ENCODE peak calls at places on chromosomes 1 and 21, in four cellular contexts. S is fibroblast of lung, A is retinal pigment epithelial cell, Q is mammary epithelial cell. K is an unnamed sample.

GRCh38 chr21:40388046-40388445 is 458.9 kb downstream of the DSCAM start:
- DNase-seq in A (no peak), Q (no peak), S (no peak), K (no peak)

GRCh38 chr1:110106013-110106941 is 6.0 kb upstream of the UBL4B start:
- DNase-seq in S (peak), Q (peak), A (no peak), K (no peak)

GRCh38 chr1:207006914-207007313 is 25.6 kb downstream of the C1orf116 start:
- DNase-seq in S (no peak), Q (peak), A (no peak), K (no peak)

GRCh38 chr1:210915890-210916507 is 217.9 kb downstream of the KCNH1 start:
- DNase-seq in A (no peak), S (no peak), Q (no peak), K (no peak)

GRCh38 chr21:34159617-34159883 is 86.2 kb downstream of the MRPS6 start:
- DNase-seq in S (no peak), Q (no peak), A (no peak), K (no peak)

GRCh38 chr1:25829046-25829445 is 9.3 kb downstream of the MTFR1L start:
- DNase-seq in S (no peak), A (no peak), Q (no peak), K (no peak)

GRCh38 chr21:44617071-44617501 is 5.2 kb downstream of the KRTAP10-8 start:
- DNase-seq in Q (no peak), S (no peak), A (no peak), K (no peak)

GRCh38 chr1:91697322-91698260 is 188.4 kb downstream of the TGFBR3 start:
- DNase-seq in Q (no peak), A (no peak), S (peak), K (peak)

GRCh38 chr1:156750932-156751723 is at the start of gene HDGF:
- DNase-seq in S (peak), Q (peak), A (no peak), K (no peak)

GRCh38 chr1:17574502-17574901 is 35.0 kb downstream of the ARHGEF10L start:
- DNase-seq in S (no peak), A (no peak), Q (no peak), K (no peak)

DNA sequence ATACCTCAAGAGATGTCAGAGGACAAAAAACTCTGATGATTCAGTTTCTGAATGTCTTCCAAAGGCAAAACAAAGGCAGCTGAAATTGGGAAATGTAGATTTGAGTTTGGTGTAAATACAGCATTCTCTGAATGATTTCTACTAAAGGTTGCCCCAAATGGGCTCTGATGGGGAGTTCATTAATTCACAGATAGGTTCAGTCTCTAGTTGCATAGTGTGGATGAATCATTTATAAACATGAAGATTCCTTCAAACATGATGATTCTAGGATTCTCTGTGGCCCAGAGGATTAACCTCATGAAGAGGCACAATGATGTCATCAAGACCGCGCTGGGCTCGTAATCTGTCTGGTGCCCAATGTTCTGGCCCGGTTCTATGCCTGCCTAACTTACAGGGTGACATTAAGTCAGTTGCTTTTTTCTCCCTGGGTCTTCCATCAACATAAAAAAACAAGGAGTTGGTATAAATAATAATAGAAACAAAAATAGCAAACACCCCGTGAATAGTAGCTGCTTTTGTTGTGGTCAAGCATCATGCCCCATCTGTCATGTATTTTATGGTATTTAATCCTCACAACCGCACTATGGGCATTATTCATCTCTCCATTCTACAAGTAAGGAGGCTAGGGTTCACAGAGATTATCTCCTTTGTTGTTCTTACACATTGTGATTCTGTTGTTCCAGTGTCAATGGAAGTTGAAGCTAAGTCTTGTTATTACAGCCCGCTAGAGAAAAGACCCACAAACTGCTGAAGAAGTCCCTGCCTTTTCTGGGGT is 509.6 kb upstream of the USP24 start:
- DNase-seq in Q (no peak), A (no peak), S (peak), K (peak)
- H3K4me3 ChIP-seq in Q (no peak), A (no peak), S (no peak), K (no peak)

DNA sequence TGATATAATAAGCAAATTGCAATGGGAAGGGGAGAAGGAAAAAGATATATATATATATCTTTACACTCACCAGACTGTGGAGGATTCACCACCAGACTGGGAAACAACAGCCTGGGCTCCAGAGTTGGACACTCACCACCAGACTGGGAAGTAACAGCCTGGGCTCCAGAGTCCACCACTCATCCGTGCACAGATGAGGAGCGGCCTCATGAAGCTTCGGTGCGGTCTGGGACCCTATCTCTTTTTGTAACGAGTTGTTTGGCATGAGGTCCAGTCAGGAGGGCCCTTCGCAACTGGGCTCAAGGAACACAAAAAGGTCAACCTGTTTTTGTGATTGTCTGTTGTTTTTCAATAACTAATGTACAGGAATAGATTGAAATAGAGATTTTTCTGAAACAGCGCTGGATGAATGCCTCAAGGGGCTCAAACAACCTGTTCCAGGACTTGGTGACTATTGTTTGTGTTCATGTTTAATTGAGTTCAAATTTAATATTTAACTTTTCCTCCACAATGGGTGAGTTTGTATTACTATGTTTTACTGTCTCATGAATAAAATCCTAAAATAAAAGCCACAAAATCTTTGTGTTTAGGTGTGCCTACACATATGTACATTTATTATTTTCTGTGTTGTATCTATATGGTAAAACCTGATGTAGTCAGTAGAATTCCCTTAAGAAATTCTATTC is 40.1 kb downstream of the S100A10 start:
- DNase-seq in S (no peak), Q (no peak), A (no peak), K (no peak)
- H3K4me3 ChIP-seq in S (no peak), Q (no peak), A (no peak), K (no peak)

GRCh38 chr1:1162597-1163537 is 10.8 kb upstream of the TTLL10 start:
- DNase-seq in S (no peak), A (no peak), Q (peak), K (no peak)
- H3K4me3 ChIP-seq in S (no peak), A (no peak), Q (peak), K (no peak)

GRCh38 chr1:104265163-104265562 is 515.5 kb downstream of the AMY1C start:
- DNase-seq in S (no peak), Q (no peak), A (no peak), K (no peak)
- H3K4me3 ChIP-seq in S (no peak), Q (no peak), A (no peak), K (no peak)

GRCh38 chr1:16047791-16048475 is 4.4 kb downstream of the CLCNKB start:
- DNase-seq in A (no peak), Q (no peak), S (no peak), K (no peak)
- H3K4me3 ChIP-seq in A (no peak), Q (no peak), S (no peak), K (no peak)

GRCh38 chr21:42523941-42524340 is 10.3 kb downstream of the SLC37A1 start:
- DNase-seq in Q (no peak), S (no peak), A (no peak), K (no peak)
- H3K4me3 ChIP-seq in Q (no peak), S (no peak), A (no peak), K (no peak)

GRCh38 chr1:85580046-85580411 is 532 bp upstream of the CCN1 start:
- DNase-seq in Q (peak), S (peak), A (no peak), K (no peak)

GRCh38 chr1:85576642-85577420 is 3.7 kb upstream of the CCN1 start:
- DNase-seq in S (peak), A (no peak), Q (peak), K (no peak)

GRCh38 chr1:85579619-85580018 is 942 bp upstream of the CCN1 start:
- DNase-seq in A (no peak), S (peak), Q (no peak), K (no peak)

GRCh38 chr1:85577421-85578320 is 2.9 kb upstream of the CCN1 start:
- DNase-seq in A (no peak), Q (peak), S (no peak), K (no peak)

GRCh38 chr1:85578321-85579295 is 2.0 kb upstream of the CCN1 start:
- DNase-seq in A (peak), Q (no peak), S (peak), K (peak)
- H3K4me3 ChIP-seq in A (peak), Q (no peak), S (peak), K (peak)

GRCh38 chr1:153611024-153611352 is 1.9 kb downstream of the S100A16 start:
- DNase-seq in S (peak), Q (peak), A (no peak), K (no peak)

GRCh38 chr1:153610334-153611023 is 2.5 kb downstream of the S100A16 start:
- DNase-seq in A (no peak), Q (peak), S (peak), K (no peak)

GRCh38 chr1:153608742-153609584 is 4.0 kb downstream of the S100A16 start:
- DNase-seq in S (peak), A (peak), Q (peak), K (no peak)

GRCh38 chr1:153608089-153608672 is 4.8 kb downstream of the S100A16 start:
- DNase-seq in Q (peak), A (no peak), S (no peak), K (no peak)

DNA sequence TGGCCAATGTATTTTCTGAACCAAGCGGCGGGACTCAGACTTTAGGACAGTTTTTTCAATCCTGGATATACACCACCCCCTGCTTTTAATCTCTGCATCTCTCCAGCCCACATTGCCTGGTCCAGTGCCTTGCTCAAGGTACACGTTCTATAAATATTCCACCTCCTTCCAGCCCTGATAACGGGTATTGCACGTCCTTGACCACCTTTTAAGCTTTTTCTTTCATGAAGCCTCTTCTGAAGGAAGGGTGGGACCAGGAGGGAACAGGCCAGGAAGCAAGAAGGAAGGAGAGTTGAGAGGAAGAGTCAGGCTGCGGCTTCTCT is 3.4 kb downstream of the S100A16 start:
- DNase-seq in S (no peak), Q (no peak), A (no peak), K (no peak)
- H3K4me3 ChIP-seq in S (peak), Q (peak), A (no peak), K (peak)

K was measured in AG04449.